ENCODE peak calls at places on chromosomes 16 and 17, in seven cellular contexts. Y is left ventricle myocardium inferior; I is NT2/D1; S is endodermal cell; F is IMR-90; G is CD4-positive, alpha-beta T cell; O is aorta. P is an unnamed sample.

GRCh38 chr17:65656390-65657250 is 95.2 kb upstream of the AXIN2 start:
- DNase-seq in S (no peak), O (no peak), F (peak; percentile 26), I (no peak), Y (no peak), G (no peak), P (peak; percentile 20)

GRCh38 chr17:35537569-35538209 is at the start of gene SLFN12L:
- DNase-seq in Y (no peak), G (no peak), F (no peak), S (no peak), O (no peak), I (no peak), P (no peak)

GRCh38 chr17:80386341-80386740 is 28.6 kb upstream of the ENDOV start:
- DNase-seq in Y (no peak), I (no peak), S (no peak), O (no peak), F (no peak), G (no peak), P (no peak)

GRCh38 chr16:66750279-66751134 is 902 bp downstream of the DYNC1LI2 start:
- DNase-seq in S (no peak), Y (no peak), I (no peak), F (no peak), O (no peak), G (no peak), P (peak; percentile 11)

GRCh38 chr17:2705888-2706795 is 5.4 kb downstream of the CLUH start:
- DNase-seq in S (no peak), O (peak; percentile 39), F (no peak), Y (no peak), G (no peak), I (no peak), P (no peak)

GRCh38 chr17:71726320-71726719 is 394.5 kb upstream of the SOX9 start:
- DNase-seq in O (no peak), G (no peak), F (no peak), S (no peak), Y (no peak), I (no peak), P (no peak)

GRCh38 chr16:81526199-81526598 is 81.6 kb downstream of the CMIP start:
- DNase-seq in O (no peak), G (no peak), F (peak; percentile 20), Y (no peak), I (no peak), S (no peak), P (no peak)

GRCh38 chr17:69533481-69534234 is 119.2 kb downstream of the MAP2K6 start:
- DNase-seq in I (peak; percentile 22), F (no peak), O (no peak), Y (no peak), S (no peak), G (no peak), P (no peak)

GRCh38 chr16:58678716-58679115 is 5.9 kb downstream of the SLC38A7 start:
- DNase-seq in F (no peak), G (no peak), O (peak; percentile 57), Y (peak; percentile 37), I (no peak), S (no peak), P (no peak)

GRCh38 chr17:45293413-45294211 is 23.2 kb downstream of the MAP3K14 start:
- DNase-seq in S (peak; percentile 88), Y (peak; percentile 80), I (no peak), G (no peak), O (peak; percentile 93), F (peak; percentile 91), P (peak; percentile 87)

GRCh38 chr17:49624896-49625295 is 49.2 kb downstream of the NXPH3 start:
- DNase-seq in I (no peak), Y (no peak), S (no peak), O (no peak), G (no peak), F (peak; percentile 62), P (no peak)

GRCh38 chr16:80803341-80804060 is 897 bp downstream of the CDYL2 start:
- DNase-seq in G (peak; percentile 22), F (no peak), S (peak; percentile 81), I (no peak), O (peak; percentile 55), Y (peak; percentile 29), P (peak; percentile 53)

GRCh38 chr17:41692722-41693521 is 4.2 kb downstream of the EIF1 start:
- DNase-seq in S (peak; percentile 74), F (peak; percentile 33), O (no peak), G (no peak), I (no peak), Y (no peak), P (no peak)

GRCh38 chr17:27153005-27153404 is 140.9 kb upstream of the WSB1 start:
- DNase-seq in G (no peak), S (no peak), Y (no peak), I (no peak), F (peak; percentile 11), O (no peak), P (no peak)

GRCh38 chr17:70629902-70630301 is 460.6 kb downstream of the KCNJ2 start:
- DNase-seq in Y (no peak), F (peak; percentile 13), S (no peak), O (no peak), I (no peak), G (no peak), P (no peak)

GRCh38 chr17:4109424-4109823 is 33.4 kb downstream of the ZZEF1 start:
- DNase-seq in Y (no peak), O (no peak), I (no peak), G (no peak), S (no peak), F (no peak), P (no peak)

GRCh38 chr17:59107306-59107670 is 608 bp upstream of the TRIM37 start:
- DNase-seq in O (no peak), F (no peak), G (no peak), Y (no peak), I (no peak), S (no peak), P (no peak)

GRCh38 chr17:57484826-57485565 is 228.7 kb downstream of the MSI2 start:
- DNase-seq in O (no peak), G (no peak), S (no peak), I (no peak), F (no peak), Y (no peak), P (no peak)

GRCh38 chr17:47763913-47764582 is 31.0 kb downstream of the TBX21 start:
- DNase-seq in I (no peak), F (peak; percentile 22), G (no peak), Y (no peak), S (no peak), O (no peak), P (no peak)

GRCh38 chr17:47757416-47757815 is 24.4 kb downstream of the TBX21 start:
- DNase-seq in I (no peak), F (no peak), G (no peak), Y (no peak), O (no peak), S (no peak), P (no peak)

GRCh38 chr17:47762733-47763132 is 29.7 kb downstream of the TBX21 start:
- DNase-seq in Y (no peak), I (no peak), G (no peak), F (no peak), S (no peak), O (no peak), P (no peak)

GRCh38 chr17:47760409-47761140 is 27.5 kb downstream of the TBX21 start:
- DNase-seq in G (no peak), F (no peak), S (no peak), Y (no peak), I (no peak), O (no peak), P (no peak)
- H3K9me3 ChIP-seq in G (peaks cover 12% of the 10 kb centered on the region), F (peaks cover 13% of the 10 kb centered on the region), S (peaks cover 20% of the 10 kb centered on the region), Y (peaks cover 56% of the 10 kb centered on the region), I (peaks cover 21% of the 10 kb centered on the region), O (peaks cover 10% of the 10 kb centered on the region), P (no peaks in the 10 kb centered on the region)

GRCh38 chr17:9906616-9907015 is 1.5 kb upstream of the RCVRN start:
- DNase-seq in G (no peak), O (no peak), F (no peak), Y (no peak), S (no peak), I (no peak), P (no peak)

GRCh38 chr17:9908649-9909042 is 3.6 kb upstream of the RCVRN start:
- DNase-seq in S (no peak), F (no peak), I (no peak), G (no peak), Y (no peak), O (no peak), P (no peak)

GRCh38 chr17:9905902-9906301 is 831 bp upstream of the RCVRN start:
- DNase-seq in O (no peak), G (no peak), F (no peak), Y (peak; percentile 49), I (peak; percentile 42), S (peak; percentile 94), P (peak; percentile 40)

GRCh38 chr17:9907131-9907530 is 2.1 kb upstream of the RCVRN start:
- DNase-seq in I (no peak), G (no peak), O (peak; percentile 5), F (no peak), S (no peak), Y (no peak), P (no peak)

DNA sequence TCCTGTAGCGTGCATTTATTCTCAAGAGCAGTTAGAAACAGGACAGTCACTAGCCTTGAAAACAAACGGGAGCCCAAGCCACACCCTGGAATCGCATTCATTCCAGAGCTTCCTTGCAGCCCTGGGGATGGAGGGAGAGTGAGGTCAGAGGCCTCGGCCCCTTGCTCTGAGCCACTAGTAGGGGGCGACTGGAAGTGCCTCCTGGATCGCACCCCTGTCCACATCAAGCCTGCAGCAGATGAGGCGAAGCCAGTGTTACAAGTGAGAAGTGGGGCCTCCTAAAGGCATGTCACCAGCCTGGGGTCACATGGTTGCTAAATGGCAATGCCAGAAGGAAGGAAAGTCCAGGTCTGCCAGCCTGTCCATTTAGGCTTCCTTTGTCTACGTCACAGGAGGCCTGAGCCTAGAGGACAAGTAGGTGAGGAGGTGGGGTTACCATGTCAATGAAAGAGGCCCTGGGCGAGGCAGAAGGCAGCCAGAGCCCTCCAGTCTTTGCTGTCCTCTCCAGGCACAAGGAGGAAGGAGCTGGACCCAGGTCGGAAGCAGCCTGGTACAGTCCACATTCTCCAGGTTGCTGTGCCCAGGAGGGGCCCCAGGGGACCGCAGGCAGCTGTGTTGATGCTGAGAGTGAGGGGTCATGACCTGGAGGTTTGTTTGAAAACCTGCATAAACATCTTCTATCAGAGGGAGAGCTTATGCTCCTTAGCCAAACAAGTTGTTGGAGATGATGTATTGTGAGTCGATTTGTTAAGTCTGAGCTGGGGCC is 3.0 kb upstream of the RCVRN start:
- DNase-seq in F (peak; percentile 73), S (peak; percentile 75), G (no peak), Y (no peak), I (peak; percentile 18), O (peak; percentile 35), P (no peak)
- H3K9me3 ChIP-seq in F (no peaks in the 10 kb centered on the region), S (no peaks in the 10 kb centered on the region), G (no peaks in the 10 kb centered on the region), Y (no peaks in the 10 kb centered on the region), I (no peaks in the 10 kb centered on the region), O (no peaks in the 10 kb centered on the region), P (no peaks in the 10 kb centered on the region)

GRCh38 chr16:10447289-10447688 is 61.4 kb downstream of the ATF7IP2 start:
- DNase-seq in O (no peak), S (no peak), Y (no peak), I (no peak), G (no peak), F (no peak), P (no peak)
- H3K9me3 ChIP-seq in O (peaks cover 16% of the 10 kb centered on the region), S (peaks cover 68% of the 10 kb centered on the region), Y (peaks cover 86% of the 10 kb centered on the region), I (peaks cover 54% of the 10 kb centered on the region), G (peaks cover 47% of the 10 kb centered on the region), F (peaks cover 7% of the 10 kb centered on the region), P (no peaks in the 10 kb centered on the region)

DNA sequence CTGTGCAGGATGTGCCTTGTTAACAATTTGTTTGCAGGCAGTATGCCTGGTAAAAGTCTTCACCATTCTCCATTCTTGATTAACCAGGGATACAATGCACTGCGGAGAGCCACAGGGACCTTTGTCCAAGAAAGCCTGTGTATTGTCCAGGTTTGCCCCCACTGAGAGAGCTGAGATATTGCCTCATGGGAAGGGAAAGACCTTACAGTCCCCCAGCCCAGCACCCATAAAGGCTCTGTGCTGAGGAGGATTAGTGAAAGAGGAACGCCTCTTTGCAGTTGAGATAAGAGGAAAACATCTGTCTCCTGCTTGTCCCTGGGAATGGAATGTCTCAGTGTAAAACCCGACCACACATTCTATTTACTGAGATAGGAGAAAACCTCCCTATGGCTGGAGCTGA is 2169.6 kb downstream of the TP53TG3F start:
- DNase-seq in O (no peak), F (no peak), G (no peak), Y (no peak), I (no peak), S (no peak), P (no peak)
- H3K9me3 ChIP-seq in O (no peaks in the 10 kb centered on the region), F (peaks cover 9% of the 10 kb centered on the region), G (peaks cover 28% of the 10 kb centered on the region), Y (no peaks in the 10 kb centered on the region), I (no peaks in the 10 kb centered on the region), S (peaks cover 92% of the 10 kb centered on the region), P (no peaks in the 10 kb centered on the region)